ENCODE peak calls at places on chromosomes 13 and 19, in four cellular contexts. D, Y, N and G are unnamed samples.

GRCh38 chr13:96817336-96817941 is 176.8 kb downstream of the OXGR1 start:
- DNase-seq in D (no peak), Y (no peak), N (no peak), G (no peak)

GRCh38 chr13:101946411-101946810 is 455.4 kb downstream of the FGF14 start:
- DNase-seq in D (no peak), Y (no peak), N (no peak), G (no peak)

GRCh38 chr13:101343128-101343787 is 73.0 kb downstream of the NALCN start:
- DNase-seq in D (no peak), Y (no peak), N (no peak), G (no peak)

GRCh38 chr13:43270043-43270830 is 246.9 kb downstream of the DNAJC15 start:
- DNase-seq in D (peak; percentile 90), Y (no peak), N (no peak), G (no peak)

GRCh38 chr13:24218977-24219376 is 58.5 kb downstream of the SPATA13 start:
- DNase-seq in D (no peak), Y (no peak), N (no peak), G (no peak)

GRCh38 chr13:44278164-44278563 is 95.5 kb upstream of the SERP2 start:
- DNase-seq in D (no peak), Y (no peak), N (no peak), G (no peak)

GRCh38 chr13:100594731-100595130 is 6.1 kb upstream of the GGACT start:
- DNase-seq in D (no peak), Y (no peak), N (no peak), G (no peak)

GRCh38 chr13:94595006-94595942 is 678 bp downstream of the TGDS start:
- DNase-seq in D (no peak), Y (no peak), N (no peak), G (no peak)

GRCh38 chr19:39362682-39363657 is 20.7 kb downstream of the SAMD4B start:
- DNase-seq in D (no peak), Y (peak; percentile 34), N (peak; percentile 71), G (peak; percentile 54)

GRCh38 chr19:16025108-16026101 is 50.9 kb upstream of the TPM4 start:
- DNase-seq in D (no peak), Y (peak; percentile 58), N (peak; percentile 64), G (no peak)

GRCh38 chr19:4660181-4660791 is 9.9 kb downstream of the MYDGF start:
- DNase-seq in D (no peak), Y (no peak), N (no peak), G (no peak)

GRCh38 chr19:33054623-33055022 is 10.1 kb downstream of the RHPN2 start:
- DNase-seq in D (no peak), Y (no peak), N (no peak), G (no peak)

GRCh38 chr19:38395381-38396127 is 7.1 kb downstream of the SPRED3 start:
- DNase-seq in D (no peak), Y (no peak), N (no peak), G (no peak)

GRCh38 chr13:47457631-47458030 is 543.4 kb downstream of the SUCLA2 start:
- DNase-seq in D (no peak), Y (no peak), N (no peak), G (no peak)

GRCh38 chr13:74443623-74444022 is 309.4 kb upstream of the KLF12 start:
- DNase-seq in D (no peak), Y (no peak), N (no peak), G (no peak)

GRCh38 chr13:113102727-113103126 is 2.9 kb upstream of the F7 start:
- DNase-seq in D (no peak), Y (no peak), N (no peak), G (no peak)

GRCh38 chr19:10832659-10833296 is 3.2 kb downstream of the TMED1 start:
- DNase-seq in D (no peak), Y (no peak), N (no peak), G (no peak)

GRCh38 chr13:25473864-25474263 is 102.1 kb downstream of the ATP8A2 start:
- DNase-seq in D (no peak), Y (no peak), N (no peak), G (no peak)

GRCh38 chr13:78045916-78046315 is 127.3 kb upstream of the EDNRB start:
- DNase-seq in D (no peak), Y (no peak), N (no peak), G (no peak)

GRCh38 chr13:33671560-33671959 is 146.4 kb upstream of the RFC3 start:
- DNase-seq in D (no peak), Y (no peak), N (no peak), G (no peak)

GRCh38 chr19:47493378-47494210 is 9.6 kb upstream of the KPTN start:
- DNase-seq in D (no peak), Y (peak; percentile 48), N (no peak), G (no peak)

GRCh38 chr13:101767096-101767495 is 314.6 kb downstream of the ITGBL1 start:
- DNase-seq in D (no peak), Y (no peak), N (no peak), G (no peak)

GRCh38 chr13:112733661-112734379 is 44.0 kb downstream of the ATP11A start:
- DNase-seq in D (no peak), Y (peak; percentile 48), N (no peak), G (no peak)

GRCh38 chr19:47719047-47719885 is 6.0 kb downstream of the EHD2 start:
- DNase-seq in D (peak; percentile 98), Y (peak; percentile 80), N (peak; percentile 98), G (peak; percentile 93)

GRCh38 chr19:28727133-28727834 is 485.7 kb downstream of the UQCRFS1 start:
- DNase-seq in D (no peak), Y (peak; percentile 65), N (no peak), G (no peak)

GRCh38 chr13:111165611-111166010 is 50.5 kb downstream of the ARHGEF7 start:
- DNase-seq in D (no peak), Y (no peak), N (no peak), G (no peak)

GRCh38 chr19:17873661-17874422 is 2.1 kb downstream of the SLC5A5 start:
- DNase-seq in D (no peak), Y (peak; percentile 77), N (no peak), G (no peak)

GRCh38 chr13:25692156-25692555 is 320.4 kb downstream of the ATP8A2 start:
- DNase-seq in D (no peak), Y (no peak), N (no peak), G (no peak)

GRCh38 chr19:17339088-17339741 is 1.9 kb downstream of the GTPBP3 start:
- DNase-seq in D (no peak), Y (no peak), N (no peak), G (no peak)

GRCh38 chr13:94415484-94415883 is 64.0 kb downstream of the DCT start:
- DNase-seq in D (no peak), Y (no peak), N (no peak), G (no peak)

GRCh38 chr13:29507356-29507755 is 88.1 kb downstream of the SLC7A1 start:
- DNase-seq in D (no peak), Y (peak; percentile 46), N (no peak), G (peak; percentile 37)

GRCh38 chr13:75258159-75258782 is 223.7 kb downstream of the TBC1D4 start:
- DNase-seq in D (peak; percentile 12), Y (no peak), N (no peak), G (no peak)

GRCh38 chr19:40224342-40225148 is 1.9 kb downstream of the CCNP start:
- DNase-seq in D (no peak), Y (no peak), N (no peak), G (no peak)

GRCh38 chr13:57988276-57988675 is 356.7 kb downstream of the PCDH17 start:
- DNase-seq in D (no peak), Y (no peak), N (no peak), G (no peak)

GRCh38 chr13:57996717-57997116 is 365.2 kb downstream of the PCDH17 start:
- DNase-seq in D (no peak), Y (no peak), N (no peak), G (no peak)

DNA sequence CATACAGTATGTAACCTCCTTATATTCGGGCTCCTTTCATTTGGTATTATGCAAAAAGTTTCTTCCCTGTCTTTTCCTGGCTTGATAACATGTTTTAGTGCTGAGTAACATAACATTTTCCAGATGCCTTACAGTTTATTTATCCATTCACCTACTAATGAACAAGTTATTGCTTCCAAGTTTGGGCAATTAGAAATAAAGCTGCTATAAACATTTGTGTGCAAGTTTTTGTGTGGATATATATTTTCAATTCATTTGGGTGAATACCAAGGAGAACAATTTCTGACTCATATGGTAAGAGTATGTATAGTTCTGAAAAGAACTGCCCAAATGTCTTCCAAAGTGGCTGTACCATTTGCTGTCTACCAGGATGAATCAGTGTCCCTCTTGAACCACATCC is 360.9 kb downstream of the PCDH17 start:
- DNase-seq in D (no peak), Y (no peak), N (no peak), G (no peak)
- H3K27ac ChIP-seq in D (no peak overlapping the region), Y (no peak overlapping the region), N (no peak overlapping the region), G (no peak overlapping the region)

DNA sequence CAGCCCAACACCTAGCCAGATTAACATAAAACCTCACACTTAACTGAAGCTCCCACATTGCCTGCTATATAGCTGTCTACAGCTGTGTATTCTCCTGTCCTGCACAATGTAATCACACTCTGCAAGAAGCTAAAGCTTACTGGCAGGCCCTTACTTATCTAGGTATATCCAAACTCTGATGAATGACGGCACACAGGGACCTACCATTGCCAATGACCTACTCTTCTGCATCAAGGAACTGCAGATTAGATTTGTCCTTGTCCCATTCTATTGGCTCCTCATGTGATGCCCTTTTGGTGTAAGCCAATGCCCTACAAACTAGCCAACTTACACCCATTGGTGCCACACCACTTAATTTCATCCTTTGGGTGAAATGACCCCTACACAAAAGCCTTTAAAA is 26.4 kb downstream of the ZNF45 start:
- DNase-seq in D (no peak), Y (no peak), N (no peak), G (no peak)
- H3K9me3 ChIP-seq in D (peaks cover 76% of the 10 kb centered on the region), Y (peaks cover 80% of the 10 kb centered on the region), N (peaks cover 100% of the 10 kb centered on the region), G (peaks cover 3% of the 10 kb centered on the region)

DNA sequence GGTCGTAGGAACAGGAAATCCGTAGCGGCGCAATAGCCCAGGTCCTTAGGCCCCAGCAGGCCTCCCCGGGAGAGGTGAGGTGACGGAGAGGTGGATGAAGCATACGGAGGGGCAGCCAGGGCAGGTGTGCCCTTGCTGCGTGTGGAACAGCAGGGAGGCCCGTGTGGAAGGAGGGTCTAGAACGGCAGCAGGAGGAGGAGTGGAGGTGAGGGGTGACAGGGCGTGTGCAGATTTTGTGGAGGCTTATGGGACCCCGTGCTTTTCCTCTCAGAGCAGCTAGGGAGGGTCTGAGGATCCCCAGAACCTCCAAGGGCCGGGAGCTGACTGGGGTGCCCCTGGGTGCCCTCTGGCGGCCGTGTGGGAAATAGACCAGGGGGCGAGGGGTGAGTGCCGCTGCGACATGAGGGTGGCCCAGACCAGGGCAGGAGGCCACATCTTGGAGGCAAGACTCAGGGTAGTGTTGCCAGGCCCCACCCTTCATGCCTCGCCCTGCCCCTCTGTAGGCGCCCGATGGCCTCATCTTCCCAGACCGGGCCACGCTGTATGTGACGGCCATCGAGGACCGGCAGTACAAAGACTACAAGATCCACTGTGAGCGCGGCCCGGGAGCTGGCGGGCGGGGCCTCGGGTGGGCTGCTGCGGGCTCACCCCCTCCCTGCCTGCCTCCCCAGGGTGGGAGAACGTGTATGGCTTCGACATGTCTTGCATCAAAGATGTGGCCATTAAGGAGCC is 5.0 kb upstream of the ADM5 start:
- DNase-seq in D (no peak), Y (no peak), N (no peak), G (no peak)
- TF ChIP-seq CTCF in D (no peak), Y (peak; percentile 37), N (no peak), G (no peak)

DNA sequence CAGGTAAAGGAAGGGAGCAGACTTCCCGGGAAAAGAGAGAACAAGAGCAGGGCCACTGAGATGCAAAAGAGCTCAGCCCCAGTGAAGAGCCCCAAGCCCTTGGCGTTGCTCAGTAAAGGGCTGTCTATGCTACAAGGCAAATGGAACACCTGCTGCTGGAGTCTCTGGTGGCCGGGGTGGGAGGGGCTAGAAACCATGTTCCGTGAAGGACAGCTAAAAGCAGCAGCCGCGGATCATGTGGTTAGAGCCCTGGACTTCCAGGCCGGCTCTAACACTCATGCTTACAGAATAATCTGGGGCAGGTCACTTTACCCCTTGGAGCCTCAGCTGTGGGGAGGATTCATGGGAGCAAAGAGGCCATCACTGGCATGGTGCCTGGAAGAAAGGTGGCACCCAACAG is 17.8 kb downstream of the POU2F2 start:
- DNase-seq in D (no peak), Y (no peak), N (no peak), G (no peak)
- H3K27ac ChIP-seq in D (no peak overlapping the region), Y (no peak overlapping the region), N (no peak overlapping the region), G (no peak overlapping the region)